ENCODE peak calls at places on chromosomes 7 and 10, in seven cellular contexts. One of them, this sample, is unnamed.

GRCh38 chr7:106773228-106773627 is 91.9 kb upstream of the PIK3CG start:
- DNase-seq in mesenchymal stem cell: no peak
- DNase-seq in IMR-90: no peak
- DNase-seq in H9: no peak
- DNase-seq in neuronal stem cell: no peak
- DNase-seq in mesendoderm: peak; percentile 37
- DNase-seq in H1: no peak
- DNase-seq in this sample: peak; percentile 38

GRCh38 chr7:16563281-16564022 is 36.8 kb downstream of the LRRC72 start:
- DNase-seq in mesenchymal stem cell: peak; percentile 14
- DNase-seq in mesendoderm: no peak
- DNase-seq in IMR-90: peak; percentile 0
- DNase-seq in neuronal stem cell: no peak
- DNase-seq in H9: no peak
- DNase-seq in H1: no peak
- DNase-seq in this sample: no peak

GRCh38 chr7:23246540-23246939 is at the start of gene GPNMB:
- DNase-seq in mesendoderm: peak; percentile 41
- DNase-seq in mesenchymal stem cell: peak; percentile 70
- DNase-seq in H1: no peak
- DNase-seq in H9: no peak
- DNase-seq in IMR-90: peak; percentile 58
- DNase-seq in neuronal stem cell: no peak
- DNase-seq in this sample: peak; percentile 31

GRCh38 chr10:83862723-83863122 is 276.6 kb upstream of the GHITM start:
- DNase-seq in mesenchymal stem cell: no peak
- DNase-seq in IMR-90: no peak
- DNase-seq in neuronal stem cell: no peak
- DNase-seq in H1: no peak
- DNase-seq in mesendoderm: no peak
- DNase-seq in H9: no peak
- DNase-seq in this sample: no peak

GRCh38 chr7:91628742-91629141 is 251.8 kb downstream of the MTERF1 start:
- DNase-seq in H1: no peak
- DNase-seq in mesendoderm: no peak
- DNase-seq in H9: no peak
- DNase-seq in mesenchymal stem cell: no peak
- DNase-seq in IMR-90: no peak
- DNase-seq in neuronal stem cell: no peak
- DNase-seq in this sample: no peak

GRCh38 chr7:2165610-2166594 is 66.8 kb downstream of the MAD1L1 start:
- DNase-seq in mesendoderm: no peak
- DNase-seq in IMR-90: no peak
- DNase-seq in mesenchymal stem cell: no peak
- DNase-seq in H9: no peak
- DNase-seq in H1: no peak
- DNase-seq in neuronal stem cell: no peak
- DNase-seq in this sample: no peak

GRCh38 chr7:158975526-158976467 is 119.4 kb downstream of the DYNC2I1 start:
- DNase-seq in H9: peak; percentile 78
- DNase-seq in H1: no peak
- DNase-seq in neuronal stem cell: no peak
- DNase-seq in mesendoderm: peak; percentile 30
- DNase-seq in mesenchymal stem cell: peak; percentile 7
- DNase-seq in IMR-90: no peak
- DNase-seq in this sample: peak; percentile 56

GRCh38 chr10:63819753-63820347 is 298.6 kb downstream of the REEP3 start:
- DNase-seq in neuronal stem cell: peak; percentile 6
- DNase-seq in IMR-90: peak; percentile 62
- DNase-seq in H9: peak; percentile 55
- DNase-seq in mesenchymal stem cell: peak; percentile 68
- DNase-seq in mesendoderm: peak; percentile 62
- DNase-seq in H1: peak; percentile 17
- DNase-seq in this sample: peak; percentile 48

GRCh38 chr10:125072824-125073223 is 87.5 kb downstream of the CTBP2 start:
- DNase-seq in H9: no peak
- DNase-seq in neuronal stem cell: no peak
- DNase-seq in IMR-90: no peak
- DNase-seq in mesenchymal stem cell: no peak
- DNase-seq in mesendoderm: no peak
- DNase-seq in H1: no peak
- DNase-seq in this sample: no peak

GRCh38 chr7:39560398-39560797 is 5.8 kb upstream of the YAE1 start:
- DNase-seq in H9: no peak
- DNase-seq in IMR-90: no peak
- DNase-seq in mesendoderm: no peak
- DNase-seq in neuronal stem cell: no peak
- DNase-seq in H1: no peak
- DNase-seq in mesenchymal stem cell: no peak
- DNase-seq in this sample: no peak

GRCh38 chr10:53997953-53998352 is 803.1 kb downstream of the PCDH15 start:
- DNase-seq in IMR-90: no peak
- DNase-seq in H1: no peak
- DNase-seq in mesenchymal stem cell: no peak
- DNase-seq in mesendoderm: peak; percentile 21
- DNase-seq in H9: no peak
- DNase-seq in neuronal stem cell: no peak
- DNase-seq in this sample: no peak

GRCh38 chr7:140165422-140165821 is 11.4 kb downstream of the KDM7A start:
- DNase-seq in IMR-90: peak; percentile 89
- DNase-seq in neuronal stem cell: no peak
- DNase-seq in H1: no peak
- DNase-seq in mesendoderm: peak; percentile 69
- DNase-seq in H9: no peak
- DNase-seq in mesenchymal stem cell: peak; percentile 65
- DNase-seq in this sample: peak; percentile 13

GRCh38 chr7:85135931-85136330 is 50.9 kb downstream of the SEMA3D start:
- DNase-seq in mesendoderm: peak; percentile 32
- DNase-seq in neuronal stem cell: no peak
- DNase-seq in mesenchymal stem cell: peak; percentile 43
- DNase-seq in H9: no peak
- DNase-seq in IMR-90: peak; percentile 77
- DNase-seq in H1: no peak
- DNase-seq in this sample: peak; percentile 80

GRCh38 chr7:36820527-36821170 is 96.4 kb upstream of the AOAH start:
- DNase-seq in H1: no peak
- DNase-seq in IMR-90: no peak
- DNase-seq in mesenchymal stem cell: peak; percentile 37
- DNase-seq in neuronal stem cell: no peak
- DNase-seq in H9: no peak
- DNase-seq in mesendoderm: no peak
- DNase-seq in this sample: peak; percentile 98

GRCh38 chr7:90771281-90771680 is 175.2 kb downstream of the CDK14 start:
- DNase-seq in mesenchymal stem cell: peak; percentile 50
- DNase-seq in H1: no peak
- DNase-seq in IMR-90: peak; percentile 61
- DNase-seq in neuronal stem cell: no peak
- DNase-seq in H9: no peak
- DNase-seq in mesendoderm: no peak
- DNase-seq in this sample: no peak

GRCh38 chr10:110358278-110358677 is 53.6 kb upstream of the SMNDC1 start:
- DNase-seq in H1: no peak
- DNase-seq in H9: no peak
- DNase-seq in neuronal stem cell: no peak
- DNase-seq in IMR-90: no peak
- DNase-seq in mesenchymal stem cell: no peak
- DNase-seq in mesendoderm: no peak
- DNase-seq in this sample: no peak

GRCh38 chr7:29106128-29106988 is 40.0 kb downstream of the CPVL start:
- DNase-seq in IMR-90: peak; percentile 60
- DNase-seq in H1: peak; percentile 21
- DNase-seq in neuronal stem cell: peak; percentile 46
- DNase-seq in mesendoderm: peak; percentile 82
- DNase-seq in H9: peak; percentile 49
- DNase-seq in mesenchymal stem cell: peak; percentile 69
- DNase-seq in this sample: peak; percentile 86

GRCh38 chr10:124294811-124295770 is 123.6 kb downstream of the OAT start:
- DNase-seq in mesendoderm: no peak
- DNase-seq in neuronal stem cell: no peak
- DNase-seq in H1: no peak
- DNase-seq in IMR-90: no peak
- DNase-seq in H9: peak; percentile 17
- DNase-seq in mesenchymal stem cell: no peak
- DNase-seq in this sample: peak; percentile 61

GRCh38 chr10:5344746-5345145 is 20.0 kb upstream of the UCN3 start:
- DNase-seq in H9: no peak
- DNase-seq in mesendoderm: no peak
- DNase-seq in mesenchymal stem cell: no peak
- DNase-seq in neuronal stem cell: no peak
- DNase-seq in H1: no peak
- DNase-seq in IMR-90: no peak
- DNase-seq in this sample: no peak

GRCh38 chr10:15200626-15201025 is 32.1 kb upstream of the NMT2 start:
- DNase-seq in IMR-90: peak; percentile 80
- DNase-seq in mesendoderm: peak; percentile 98
- DNase-seq in mesenchymal stem cell: peak; percentile 63
- DNase-seq in H9: no peak
- DNase-seq in H1: no peak
- DNase-seq in neuronal stem cell: no peak
- DNase-seq in this sample: peak; percentile 97

GRCh38 chr10:113069595-113069994 is 119.5 kb downstream of the TCF7L2 start:
- DNase-seq in H1: no peak
- DNase-seq in IMR-90: peak; percentile 89
- DNase-seq in H9: no peak
- DNase-seq in neuronal stem cell: no peak
- DNase-seq in mesendoderm: peak; percentile 30
- DNase-seq in mesenchymal stem cell: peak; percentile 70
- DNase-seq in this sample: peak; percentile 89

GRCh38 chr10:127415116-127415515 is 134.0 kb upstream of the NPS start:
- DNase-seq in mesenchymal stem cell: no peak
- DNase-seq in H1: no peak
- DNase-seq in neuronal stem cell: no peak
- DNase-seq in IMR-90: no peak
- DNase-seq in mesendoderm: no peak
- DNase-seq in H9: no peak
- DNase-seq in this sample: no peak
- H2BK5ac ChIP-seq in mesenchymal stem cell: no peak overlapping the region
- H2BK5ac ChIP-seq in H1: no peak overlapping the region
- H2BK5ac ChIP-seq in neuronal stem cell: no peak overlapping the region
- H2BK5ac ChIP-seq in IMR-90: no peak overlapping the region
- H2BK5ac ChIP-seq in mesendoderm: no peak overlapping the region
- H2BK5ac ChIP-seq in H9: no peak overlapping the region
- H2BK5ac ChIP-seq in this sample: no peak overlapping the region

DNA sequence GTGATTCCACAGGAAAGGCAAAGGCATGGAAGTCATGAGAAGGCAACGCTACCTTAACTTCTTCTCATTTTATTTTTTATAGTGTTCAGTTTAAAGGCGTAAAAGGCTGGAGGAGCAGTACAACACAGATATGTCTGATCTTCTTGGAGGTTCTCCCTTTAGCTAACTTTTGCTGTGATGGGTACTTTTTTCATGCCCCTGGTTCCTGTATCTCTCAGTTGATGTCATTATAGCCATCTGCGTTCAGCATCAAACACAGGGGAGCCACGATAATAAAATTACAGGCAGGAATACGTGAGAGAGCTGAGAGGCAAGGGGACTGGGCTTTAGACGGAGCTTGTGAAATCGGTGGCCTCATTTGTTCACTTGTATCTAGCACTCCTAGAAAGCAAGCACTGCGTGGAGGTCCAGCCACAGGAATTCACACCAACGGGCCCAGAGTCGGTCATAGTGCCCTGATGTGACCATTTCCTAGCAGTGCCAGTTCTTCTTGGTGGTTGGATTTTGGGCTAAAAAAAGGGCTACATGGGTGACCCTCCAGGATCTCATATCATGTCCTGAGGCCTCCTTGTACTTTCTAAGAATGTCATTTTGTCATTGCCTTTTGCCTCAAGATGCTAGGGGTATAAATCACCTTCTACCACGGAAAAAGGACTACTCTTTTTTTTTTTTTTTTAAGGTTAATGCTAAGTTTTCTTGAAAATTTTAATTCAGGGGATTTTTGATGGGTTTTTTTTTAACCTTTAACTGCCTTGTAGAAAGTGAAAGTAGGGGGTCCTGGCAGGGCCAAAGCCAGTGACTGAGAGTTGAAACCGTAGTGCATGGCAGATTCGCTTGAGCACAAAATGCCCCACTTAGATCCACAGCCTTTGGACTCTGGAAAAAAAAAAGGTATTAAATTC is 191.5 kb downstream of the CELF2 start:
- DNase-seq in mesenchymal stem cell: no peak
- DNase-seq in neuronal stem cell: no peak
- DNase-seq in mesendoderm: no peak
- DNase-seq in IMR-90: no peak
- DNase-seq in H1: no peak
- DNase-seq in H9: no peak
- DNase-seq in this sample: no peak
- H3K4me1 ChIP-seq in mesenchymal stem cell: peaks cover 8% of the 10 kb centered on the region
- H3K4me1 ChIP-seq in neuronal stem cell: peaks cover 4% of the 10 kb centered on the region
- H3K4me1 ChIP-seq in mesendoderm: no peaks in the 10 kb centered on the region
- H3K4me1 ChIP-seq in IMR-90: no peaks in the 10 kb centered on the region
- H3K4me1 ChIP-seq in H1: peaks cover 9% of the 10 kb centered on the region
- H3K4me1 ChIP-seq in H9: peaks cover 9% of the 10 kb centered on the region
- H3K4me1 ChIP-seq in this sample: peaks cover 10% of the 10 kb centered on the region

GRCh38 chr10:70324341-70324861 is 40.6 kb upstream of the NPFFR1 start:
- DNase-seq in IMR-90: no peak
- DNase-seq in neuronal stem cell: peak; percentile 8
- DNase-seq in mesenchymal stem cell: no peak
- DNase-seq in mesendoderm: peak; percentile 29
- DNase-seq in H1: no peak
- DNase-seq in H9: peak; percentile 60
- DNase-seq in this sample: no peak
- H3K9ac ChIP-seq in IMR-90: no peak overlapping the region
- H3K9ac ChIP-seq in neuronal stem cell: no peak overlapping the region
- H3K9ac ChIP-seq in mesenchymal stem cell: no peak overlapping the region
- H3K9ac ChIP-seq in mesendoderm: no peak overlapping the region
- H3K9ac ChIP-seq in H1: no peak overlapping the region
- H3K9ac ChIP-seq in H9: no peak overlapping the region
- H3K9ac ChIP-seq in this sample: no peak overlapping the region

GRCh38 chr7:10940748-10941358 is 32.8 kb upstream of the PHF14 start:
- DNase-seq in H9: no peak
- DNase-seq in H1: no peak
- DNase-seq in mesendoderm: no peak
- DNase-seq in IMR-90: no peak
- DNase-seq in neuronal stem cell: no peak
- DNase-seq in mesenchymal stem cell: peak; percentile 7
- DNase-seq in this sample: no peak
- H2BK5ac ChIP-seq in H9: no peak overlapping the region
- H2BK5ac ChIP-seq in H1: peak overlapping the region; percentile 49
- H2BK5ac ChIP-seq in mesendoderm: peak overlapping the region; percentile 14
- H2BK5ac ChIP-seq in IMR-90: peak overlapping the region; percentile 64
- H2BK5ac ChIP-seq in neuronal stem cell: no peak overlapping the region
- H2BK5ac ChIP-seq in mesenchymal stem cell: no peak overlapping the region
- H2BK5ac ChIP-seq in this sample: no peak overlapping the region

GRCh38 chr10:22641743-22642142 is 72.6 kb downstream of the PIP4K2A start:
- DNase-seq in H9: no peak
- DNase-seq in mesenchymal stem cell: no peak
- DNase-seq in IMR-90: no peak
- DNase-seq in H1: no peak
- DNase-seq in mesendoderm: no peak
- DNase-seq in neuronal stem cell: no peak
- DNase-seq in this sample: no peak
- H3K4me1 ChIP-seq in H9: no peaks in the 10 kb centered on the region
- H3K4me1 ChIP-seq in mesenchymal stem cell: peaks cover 9% of the 10 kb centered on the region
- H3K4me1 ChIP-seq in IMR-90: peaks cover 3% of the 10 kb centered on the region
- H3K4me1 ChIP-seq in H1: no peaks in the 10 kb centered on the region
- H3K4me1 ChIP-seq in mesendoderm: peaks cover 10% of the 10 kb centered on the region
- H3K4me1 ChIP-seq in neuronal stem cell: peaks cover 12% of the 10 kb centered on the region
- H3K4me1 ChIP-seq in this sample: peaks cover 2% of the 10 kb centered on the region